ENCODE peak calls at places on chromosome 14, in ten cellular contexts. S is cardiac muscle cell, L is sigmoid colon, J is PC-3, U is endodermal cell, Y is psoas muscle, B is HepG2, G is endothelial cell of umbilical vein, N is lower leg skin, X is Karpas-422. V is an unnamed sample.
A peak's percentile ranks its signal among the peaks of the same experiment; 100 is the strongest.

GRCh38 chr14:54211562-54212308 is 185.1 kb upstream of the CDKN3 start:
- DNase-seq in S (peak; percentile 94), J (peak; percentile 99), N (no peak), Y (no peak), X (no peak), U (no peak), L (no peak), G (peak; percentile 86), B (no peak), V (no peak)

GRCh38 chr14:61547186-61548121 is 147.9 kb upstream of the HIF1A start:
- DNase-seq in J (peak; percentile 95), L (no peak), X (no peak), N (no peak), B (no peak), S (peak; percentile 88), G (peak; percentile 60), U (no peak), Y (no peak), V (no peak)

GRCh38 chr14:55353686-55354467 is 57.8 kb downstream of the ATG14 start:
- DNase-seq in S (no peak), Y (no peak), L (no peak), N (no peak), U (peak; percentile 65), G (no peak), J (peak; percentile 98), B (no peak), X (no peak), V (no peak)

GRCh38 chr14:103808403-103809001 is 38.9 kb downstream of the PPP1R13B start:
- DNase-seq in U (peak; percentile 91), B (peak; percentile 58), N (peak; percentile 77), Y (peak; percentile 69), X (peak; percentile 91), S (peak; percentile 86), L (peak; percentile 87), J (peak; percentile 88), G (peak; percentile 69), V (no peak)

GRCh38 chr14:100059433-100059781 is 5.8 kb upstream of the EVL start:
- DNase-seq in G (no peak), N (peak; percentile 75), U (no peak), Y (no peak), L (no peak), B (no peak), J (peak; percentile 94), X (no peak), S (no peak), V (no peak)

GRCh38 chr14:55057919-55058318 is 6.5 kb downstream of the MAPK1IP1L start:
- DNase-seq in L (no peak), X (no peak), B (no peak), S (no peak), J (no peak), G (no peak), N (no peak), U (no peak), Y (no peak), V (no peak)

GRCh38 chr14:33539918-33540357 is 410.9 kb downstream of the EGLN3 start:
- DNase-seq in B (no peak), U (no peak), J (peak; percentile 23), G (peak; percentile 76), N (no peak), L (no peak), Y (no peak), X (no peak), S (peak; percentile 15), V (no peak)

GRCh38 chr14:51369814-51370213 is 129.8 kb downstream of the TMX1 start:
- DNase-seq in G (peak; percentile 21), U (peak; percentile 62), L (no peak), B (no peak), Y (no peak), N (no peak), X (peak; percentile 70), J (peak; percentile 51), S (no peak), V (no peak)

GRCh38 chr14:36241183-36241582 is 64.7 kb upstream of the PTCSC3 start:
- DNase-seq in Y (no peak), N (no peak), S (peak; percentile 5), L (no peak), U (no peak), G (no peak), B (no peak), X (peak; percentile 57), J (peak; percentile 30), V (no peak)

GRCh38 chr14:52315355-52315718 is 1.2 kb downstream of the PTGER2 start:
- DNase-seq in L (no peak), Y (no peak), S (peak; percentile 37), X (no peak), N (no peak), J (no peak), G (no peak), B (no peak), U (no peak), V (no peak)

GRCh38 chr14:61611880-61612630 is 83.3 kb upstream of the HIF1A start:
- DNase-seq in Y (no peak), S (peak; percentile 71), N (no peak), U (no peak), B (no peak), X (no peak), G (no peak), J (no peak), L (no peak), V (no peak)

DNA sequence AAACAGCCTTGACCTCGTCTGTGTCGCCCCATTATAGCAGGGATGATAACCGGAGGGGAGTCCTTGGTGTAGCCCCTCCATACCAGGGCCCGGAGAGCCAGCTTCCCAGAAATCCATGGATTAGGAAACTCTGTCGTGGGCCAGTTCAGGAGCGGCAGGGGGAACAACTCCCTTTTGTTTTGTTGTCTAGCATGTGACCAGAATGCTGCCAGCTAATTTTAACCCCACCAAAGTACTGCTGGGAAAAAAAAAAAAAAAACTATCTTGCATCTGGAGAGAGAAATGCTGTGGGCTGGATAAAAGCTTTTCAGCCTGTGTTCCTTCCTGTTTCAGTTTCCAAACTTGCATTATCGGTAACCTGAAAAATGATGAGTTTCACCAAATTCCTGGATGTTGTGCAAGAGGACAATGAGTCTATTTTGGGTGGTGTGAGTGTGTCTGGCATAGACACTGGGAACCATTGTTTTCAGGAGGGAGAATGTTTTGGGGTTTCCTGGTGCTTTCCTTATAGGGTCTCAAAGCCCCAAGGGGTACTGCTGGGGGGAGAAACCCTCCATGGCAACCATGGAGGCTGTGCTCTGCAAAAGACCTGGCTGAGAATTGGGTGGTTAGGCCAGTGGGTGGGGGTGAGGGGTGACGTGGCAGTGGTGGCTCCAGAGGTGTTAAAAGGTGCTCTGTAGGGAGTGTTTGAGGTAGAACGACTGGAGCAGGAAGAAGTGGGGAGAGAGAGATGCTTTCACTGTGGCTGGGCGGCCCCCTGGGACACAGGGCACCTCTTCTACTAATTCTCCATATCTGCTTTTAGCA is 14.9 kb upstream of the IRF2BPL start:
- DNase-seq in U (peak; percentile 84), G (peak; percentile 33), X (peak; percentile 66), L (peak; percentile 89), J (peak; percentile 93), N (no peak), B (peak; percentile 89), S (peak; percentile 96), Y (peak; percentile 54), V (no peak)
- H3K4me3 ChIP-seq in U (no peak overlapping the region), G (no peak overlapping the region), X (peak overlapping the region; percentile 27), L (no peak overlapping the region), J (no peak overlapping the region), N (no peak overlapping the region), B (peak overlapping the region; percentile 57), S (no peak overlapping the region), Y (peak overlapping the region; percentile 9), V (no peak overlapping the region)

GRCh38 chr14:77124345-77125274 is 17.0 kb downstream of the ZDHHC22 start:
- DNase-seq in S (peak; percentile 49), G (peak; percentile 53), J (peak; percentile 38), U (peak; percentile 81), N (no peak), B (no peak), L (no peak), Y (peak; percentile 62), X (no peak), V (peak; percentile 90)

GRCh38 chr14:77125275-77126073 is 16.1 kb downstream of the ZDHHC22 start:
- DNase-seq in B (no peak), N (no peak), G (no peak), X (no peak), L (no peak), S (no peak), U (peak; percentile 61), Y (no peak), J (no peak), V (no peak)

GRCh38 chr14:77122555-77123125 is 19.0 kb downstream of the ZDHHC22 start:
- DNase-seq in N (no peak), L (no peak), S (no peak), U (peak; percentile 33), J (no peak), X (no peak), B (no peak), Y (no peak), G (no peak), V (no peak)

GRCh38 chr14:77126074-77126325 is 15.6 kb downstream of the ZDHHC22 start:
- DNase-seq in G (no peak), X (no peak), B (no peak), U (no peak), S (no peak), J (no peak), L (no peak), N (no peak), Y (no peak), V (no peak)

GRCh38 chr14:77123381-77124344 is 17.9 kb downstream of the ZDHHC22 start:
- DNase-seq in B (no peak), Y (no peak), N (peak; percentile 74), G (no peak), U (peak; percentile 70), S (no peak), L (no peak), J (peak; percentile 96), X (peak; percentile 60), V (peak; percentile 79)
- H3K4me3 ChIP-seq in B (no peak overlapping the region), Y (no peak overlapping the region), N (no peak overlapping the region), G (no peak overlapping the region), U (peak overlapping the region; percentile 79), S (no peak overlapping the region), L (no peak overlapping the region), J (no peak overlapping the region), X (no peak overlapping the region), V (no peak overlapping the region)

DNA sequence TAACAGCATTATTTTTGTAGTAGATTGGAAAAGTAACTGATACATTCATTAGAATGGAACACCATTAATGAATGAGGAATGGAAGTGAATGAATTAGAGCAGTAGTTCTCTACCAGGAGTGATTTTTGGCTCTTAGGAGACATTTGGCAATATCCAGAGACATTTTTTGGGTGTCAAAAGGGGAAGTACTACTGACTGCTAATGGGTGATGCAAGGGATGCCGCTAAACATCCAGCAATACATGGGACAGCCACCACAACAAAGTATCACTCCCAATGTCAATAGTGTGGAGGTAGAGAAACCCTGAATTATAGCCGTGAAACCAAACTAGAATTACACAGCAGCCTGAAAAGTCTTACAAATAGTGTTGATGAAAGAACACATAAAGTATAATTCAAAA is 1.5 kb downstream of the CHURC1 start:
- DNase-seq in X (no peak), G (no peak), B (no peak), J (no peak), S (no peak), U (no peak), Y (no peak), N (no peak), L (no peak), V (no peak)
- H3K4me3 ChIP-seq in X (peak overlapping the region; percentile 87), G (no peak overlapping the region), B (no peak overlapping the region), J (peak overlapping the region; percentile 85), S (no peak overlapping the region), U (peak overlapping the region; percentile 88), Y (peak overlapping the region; percentile 99), N (no peak overlapping the region), L (peak overlapping the region; percentile 93), V (no peak overlapping the region)

DNA sequence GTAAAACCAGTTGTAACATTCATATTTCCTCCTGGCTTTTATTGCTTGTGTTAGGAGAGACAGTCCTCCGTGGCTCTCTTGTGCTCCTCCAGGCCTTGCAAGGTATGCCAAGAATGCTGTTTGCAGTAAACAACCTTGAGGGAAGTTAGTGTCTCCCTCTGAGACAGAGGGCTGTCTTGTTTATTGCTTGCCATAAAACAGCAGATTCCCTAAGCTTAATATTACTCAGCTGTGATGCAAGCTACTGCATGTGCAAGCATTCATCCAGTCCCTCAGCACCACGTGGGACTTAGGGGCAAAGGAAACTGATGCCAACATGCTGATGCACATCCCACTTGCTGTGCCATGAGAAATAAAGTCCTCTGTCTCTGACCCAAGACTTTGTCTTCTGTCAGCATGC is 6.6 kb downstream of the POMT2 start:
- DNase-seq in U (peak; percentile 77), Y (no peak), L (peak; percentile 60), N (peak; percentile 66), J (peak; percentile 92), S (peak; percentile 68), B (no peak), X (no peak), G (no peak), V (no peak)
- H3K4me3 ChIP-seq in U (peak overlapping the region; percentile 20), Y (peak overlapping the region; percentile 1), L (no peak overlapping the region), N (no peak overlapping the region), J (no peak overlapping the region), S (no peak overlapping the region), B (no peak overlapping the region), X (no peak overlapping the region), G (no peak overlapping the region), V (no peak overlapping the region)

V was measured in left lung.